ENCODE peak calls at places on chromosomes 16 and 17, in four cellular contexts. F is epithelial cell of esophagus, D is H54, A is T follicular helper cell. L is an unnamed sample.

GRCh38 chr16:50266337-50267091 is at the start of gene ADCY7:
- DNase-seq in A (peak), D (peak), F (peak), L (peak)

GRCh38 chr16:2467301-2468141 is 3.6 kb upstream of the NTN3 start:
- DNase-seq in A (no peak), D (peak), F (peak), L (peak)

GRCh38 chr17:1455291-1455747 is 713 bp downstream of the CRK start:
- DNase-seq in D (no peak), F (peak), A (peak), L (peak)

GRCh38 chr16:72247821-72248253 is 75.9 kb upstream of the PMFBP1 start:
- DNase-seq in D (no peak), F (no peak), A (no peak), L (no peak)

GRCh38 chr16:49869731-49870130 is 13.8 kb upstream of the ZNF423 start:
- DNase-seq in F (no peak), D (no peak), A (no peak), L (no peak)

GRCh38 chr17:65783845-65784334 is 222.4 kb upstream of the AXIN2 start:
- DNase-seq in F (peak), D (no peak), A (no peak), L (peak)

GRCh38 chr16:83002351-83003334 is 375.9 kb downstream of the CDH13 start:
- DNase-seq in F (no peak), A (no peak), D (no peak), L (no peak)

GRCh38 chr17:76273923-76274558 is 8.9 kb downstream of the UBALD2 start:
- DNase-seq in F (no peak), A (no peak), D (no peak), L (no peak)

GRCh38 chr17:391850-392249 is 39.2 kb upstream of the RPH3AL start:
- DNase-seq in A (no peak), D (no peak), F (no peak), L (no peak)

GRCh38 chr17:4790705-4791088 is 1.9 kb downstream of the GLTPD2 start:
- DNase-seq in D (no peak), A (no peak), F (no peak), L (no peak)

GRCh38 chr17:18139949-18140348 is 31.4 kb downstream of the MYO15A start:
- DNase-seq in A (no peak), F (no peak), D (no peak), L (peak)

GRCh38 chr17:79169861-79170260 is 95.2 kb downstream of the ENGASE start:
- DNase-seq in A (no peak), F (no peak), D (no peak), L (no peak)

GRCh38 chr16:67499159-67499558 is 15.8 kb upstream of the AGRP start:
- DNase-seq in A (no peak), D (no peak), F (no peak), L (no peak)

GRCh38 chr16:82524939-82525338 is 101.8 kb upstream of the CDH13 start:
- DNase-seq in A (no peak), F (no peak), D (no peak), L (no peak)

GRCh38 chr16:71515026-71515425 is 11.2 kb upstream of the CHST4 start:
- DNase-seq in D (no peak), F (no peak), A (no peak), L (no peak)

GRCh38 chr17:81333626-81334368 is 38.7 kb upstream of the SLC38A10 start:
- DNase-seq in F (no peak), D (no peak), A (no peak), L (no peak)

GRCh38 chr17:29712677-29713076 is 90.0 kb upstream of the CORO6 start:
- DNase-seq in D (no peak), A (no peak), F (no peak), L (no peak)

GRCh38 chr17:48215583-48216139 is 108.1 kb downstream of the SNX11 start:
- DNase-seq in A (no peak), F (peak), D (peak), L (peak)

GRCh38 chr17:50963139-50963538 is 97.0 kb upstream of the TOB1 start:
- DNase-seq in F (no peak), D (no peak), A (no peak), L (no peak)

GRCh38 chr16:68452176-68452575 is 3.9 kb upstream of the SMPD3 start:
- DNase-seq in D (peak), A (no peak), F (no peak), L (peak)

GRCh38 chr16:81350306-81350615 is 35.5 kb downstream of the GAN start:
- DNase-seq in A (no peak), D (no peak), F (peak), L (peak)

GRCh38 chr17:3647769-3648540 is 11.4 kb downstream of the CTNS start:
- DNase-seq in A (no peak), D (no peak), F (peak), L (no peak)

GRCh38 chr17:73999246-73999645 is 204.2 kb upstream of the RPL38 start:
- DNase-seq in F (no peak), D (no peak), A (no peak), L (no peak)

GRCh38 chr17:63181856-63182255 is 215.8 kb downstream of the TANC2 start:
- DNase-seq in A (no peak), F (peak), D (no peak), L (no peak)

GRCh38 chr17:71170070-71170469 is 950.8 kb upstream of the SOX9 start:
- DNase-seq in F (no peak), D (no peak), A (no peak), L (no peak)

GRCh38 chr16:3656491-3657468 is 2.3 kb downstream of the DNASE1 start:
- DNase-seq in D (peak), A (no peak), F (no peak), L (no peak)

GRCh38 chr16:88631920-88632586 is 6.3 kb upstream of the IL17C start:
- DNase-seq in D (no peak), F (no peak), A (no peak), L (no peak)

GRCh38 chr16:81703177-81704155 is 75.6 kb upstream of the PLCG2 start:
- DNase-seq in D (peak), A (no peak), F (peak), L (peak)

GRCh38 chr16:86556576-86556975 is 1.5 kb upstream of the MTHFSD start:
- DNase-seq in D (no peak), F (no peak), A (no peak), L (no peak)

GRCh38 chr16:57759131-57759530 is 23.6 kb downstream of the KATNB1 start:
- DNase-seq in A (no peak), D (no peak), F (no peak), L (no peak)